ENCODE peak calls at places on chromosomes 11 and 22, in five cellular contexts. One of them, this sample, is unnamed.

GRCh38 chr22:26589367-26589844 is 526 bp downstream of the TPST2 start:
- DNase-seq in effector memory CD8-positive, alpha-beta T cell: no peak
- DNase-seq in iris pigment epithelial cell: peak; percentile 4
- DNase-seq in RWPE1: peak; percentile 13
- DNase-seq in IMR-90: peak; percentile 12
- DNase-seq in this sample: no peak

GRCh38 chr11:134762248-134763029 is 350.4 kb upstream of the B3GAT1 start:
- DNase-seq in iris pigment epithelial cell: no peak
- DNase-seq in RWPE1: no peak
- DNase-seq in IMR-90: peak; percentile 4
- DNase-seq in effector memory CD8-positive, alpha-beta T cell: no peak
- DNase-seq in this sample: no peak

GRCh38 chr11:57568330-57568766 is 876 bp upstream of the UBE2L6 start:
- DNase-seq in RWPE1: no peak
- DNase-seq in effector memory CD8-positive, alpha-beta T cell: peak; percentile 89
- DNase-seq in IMR-90: peak; percentile 67
- DNase-seq in iris pigment epithelial cell: peak; percentile 76
- DNase-seq in this sample: peak; percentile 64

GRCh38 chr22:38911434-38911833 is 39.4 kb upstream of the CBX6 start:
- DNase-seq in RWPE1: no peak
- DNase-seq in IMR-90: no peak
- DNase-seq in effector memory CD8-positive, alpha-beta T cell: no peak
- DNase-seq in iris pigment epithelial cell: no peak
- DNase-seq in this sample: no peak

GRCh38 chr11:23212829-23213228 is 352.6 kb upstream of the CCDC179 start:
- DNase-seq in IMR-90: no peak
- DNase-seq in iris pigment epithelial cell: no peak
- DNase-seq in RWPE1: no peak
- DNase-seq in effector memory CD8-positive, alpha-beta T cell: no peak
- DNase-seq in this sample: no peak

GRCh38 chr11:64415286-64415685 is 56.3 kb downstream of the RPS6KA4 start:
- DNase-seq in effector memory CD8-positive, alpha-beta T cell: no peak
- DNase-seq in RWPE1: no peak
- DNase-seq in IMR-90: no peak
- DNase-seq in iris pigment epithelial cell: no peak
- DNase-seq in this sample: no peak

GRCh38 chr22:27348634-27349033 is 452.9 kb downstream of the MN1 start:
- DNase-seq in iris pigment epithelial cell: peak; percentile 61
- DNase-seq in effector memory CD8-positive, alpha-beta T cell: no peak
- DNase-seq in IMR-90: peak; percentile 43
- DNase-seq in RWPE1: no peak
- DNase-seq in this sample: no peak

GRCh38 chr11:120675171-120675570 is 163.6 kb downstream of the GRIK4 start:
- DNase-seq in IMR-90: no peak
- DNase-seq in RWPE1: no peak
- DNase-seq in effector memory CD8-positive, alpha-beta T cell: no peak
- DNase-seq in iris pigment epithelial cell: no peak
- DNase-seq in this sample: no peak

GRCh38 chr22:40313007-40313406 is 33.3 kb upstream of the ADSL start:
- DNase-seq in effector memory CD8-positive, alpha-beta T cell: no peak
- DNase-seq in RWPE1: no peak
- DNase-seq in iris pigment epithelial cell: no peak
- DNase-seq in IMR-90: no peak
- DNase-seq in this sample: peak; percentile 84

GRCh38 chr11:6431861-6432260 is 8.9 kb downstream of the HPX start:
- DNase-seq in iris pigment epithelial cell: peak; percentile 41
- DNase-seq in IMR-90: peak; percentile 65
- DNase-seq in effector memory CD8-positive, alpha-beta T cell: no peak
- DNase-seq in RWPE1: peak; percentile 83
- DNase-seq in this sample: no peak

This sample was measured in AML-193.